ENCODE peak calls at places on chromosomes 4 and X, in nine cellular contexts. T is activated T-cell treated with anti-CD3 and anti-CD28 coated beads, Interleukin-2, amount 50 U/mL, for 72 hours; J is stimulated activated CD4-positive, alpha-beta T cell treated with anti-CD3 and anti-CD28 coated beads, Interleukin-1b, Interleukin-23, amount 100 ng/mL, for 1 hour; V is GM04504; Z is HTR-8/SVneo; F is stimulated activated CD8-positive, alpha-beta memory T cell treated with anti-CD3 and anti-CD28 coated beads, Interleukin-12 subunit alpha, Interleukin-12 subunit beta, amount 100 ng/mL, for 4 hours; W is putamen; S is omental fat pad; I is iPS-NIHi11. M is an unnamed sample.

GRCh38 chr4:54746228-54746627 is 88.5 kb downstream of the KIT start:
- DNase-seq in T (no peak), J (no peak), V (peak; percentile 65), Z (no peak), F (no peak), W (no peak), S (no peak), I (no peak), M (no peak)

GRCh38 chr4:37584530-37585060 is 101.6 kb downstream of the RELL1 start:
- DNase-seq in T (no peak), J (no peak), V (no peak), Z (no peak), F (no peak), W (no peak), S (no peak), I (no peak), M (no peak)

GRCh38 chr4:100165809-100166208 is 24.5 kb downstream of the DDIT4L start:
- DNase-seq in T (no peak), J (no peak), V (no peak), Z (no peak), F (no peak), W (no peak), S (no peak), I (no peak), M (no peak)

GRCh38 chr4:151766691-151767090 is 5.9 kb upstream of the GATB start:
- DNase-seq in T (no peak), J (no peak), V (no peak), Z (no peak), F (no peak), W (no peak), S (no peak), I (no peak), M (no peak)

GRCh38 chrX:104324871-104325585 is 70.3 kb upstream of the ESX1 start:
- DNase-seq in T (no peak), J (no peak), V (no peak), Z (no peak), F (no peak), W (no peak), S (no peak), I (no peak), M (no peak)

GRCh38 chr4:140935259-140935658 is 179.1 kb upstream of the TBC1D9 start:
- DNase-seq in T (no peak), J (no peak), V (no peak), Z (peak; percentile 38), F (no peak), W (no peak), S (no peak), I (no peak), M (no peak)

GRCh38 chr4:71669291-71669690 is 114.6 kb downstream of the GC start:
- DNase-seq in T (no peak), J (no peak), V (no peak), Z (no peak), F (no peak), W (no peak), S (no peak), I (no peak), M (no peak)

GRCh38 chrX:102808336-102808735 is 87.8 kb downstream of the GPRASP3 start:
- DNase-seq in T (no peak), J (no peak), V (no peak), Z (no peak), F (no peak), W (no peak), S (no peak), I (no peak), M (no peak)

GRCh38 chr4:147730333-147730732 is 1.6 kb upstream of the ARHGAP10 start:
- DNase-seq in T (no peak), J (no peak), V (no peak), Z (no peak), F (no peak), W (no peak), S (no peak), I (no peak), M (no peak)

GRCh38 chr4:44760142-44760898 is 34.0 kb upstream of the GNPDA2 start:
- DNase-seq in T (peak; percentile 3), J (no peak), V (peak; percentile 12), Z (peak; percentile 9), F (no peak), W (peak; percentile 38), S (no peak), I (peak; percentile 19), M (no peak)

GRCh38 chrX:28988246-28988645 is 401.0 kb downstream of the IL1RAPL1 start:
- DNase-seq in T (no peak), J (no peak), V (no peak), Z (no peak), F (no peak), W (no peak), S (no peak), I (no peak), M (no peak)

GRCh38 chr4:126221717-126222116 is 907.0 kb downstream of the FAT4 start:
- DNase-seq in T (no peak), J (no peak), V (no peak), Z (no peak), F (no peak), W (no peak), S (no peak), I (no peak), M (no peak)

GRCh38 chr4:99998062-99998880 is 48.2 kb upstream of the H2AZ1 start:
- DNase-seq in T (no peak), J (no peak), V (peak; percentile 22), Z (no peak), F (no peak), W (peak; percentile 24), S (no peak), I (peak; percentile 17), M (no peak)

GRCh38 chrX:44447214-44447613 is 95.4 kb downstream of the FUNDC1 start:
- DNase-seq in T (no peak), J (no peak), V (no peak), Z (no peak), F (no peak), W (no peak), S (no peak), I (no peak), M (no peak)

M was measured in kidney.